ENCODE peak calls at places on chromosomes 2 and 18, in four cellular contexts. N, T, E and P are unnamed samples.

GRCh38 chr18:48152549-48152948 is 222.1 kb upstream of the SMAD2 start:
- DNase-seq in E (no peak), N (no peak), T (no peak), P (no peak)

GRCh38 chr18:76977108-76977621 is 154.8 kb downstream of the ZNF236 start:
- DNase-seq in E (no peak), N (no peak), T (no peak), P (peak; percentile 20)

GRCh38 chr2:109703076-109703475 is 88.9 kb downstream of the SOWAHC start:
- DNase-seq in E (no peak), T (no peak), N (no peak), P (no peak)

GRCh38 chr2:1294882-1295281 is 118.4 kb upstream of the TPO start:
- DNase-seq in E (no peak), N (no peak), T (no peak), P (no peak)

GRCh38 chr2:103734911-103735310 is 973.1 kb downstream of the TMEM182 start:
- DNase-seq in T (no peak), N (peak; percentile 52), E (no peak), P (peak; percentile 56)

GRCh38 chr2:181680055-181680936 is at the start of gene NEUROD1:
- DNase-seq in E (peak; percentile 63), T (no peak), N (peak; percentile 62), P (peak; percentile 94)

GRCh38 chr2:18178736-18179349 is 300.4 kb downstream of the KCNS3 start:
- DNase-seq in E (peak; percentile 7), N (peak; percentile 74), T (peak; percentile 38), P (peak; percentile 42)

GRCh38 chr2:85409719-85410583 is at the start of gene CAPG:
- DNase-seq in N (peak; percentile 59), T (no peak), E (no peak), P (peak; percentile 68)

GRCh38 chr18:26549103-26549485 is 741 bp upstream of the KCTD1 start:
- DNase-seq in T (peak; percentile 31), N (peak; percentile 73), E (no peak), P (no peak)

GRCh38 chr2:88549616-88550292 is 77.5 kb downstream of the EIF2AK3 start:
- DNase-seq in N (peak; percentile 94), E (peak; percentile 43), T (no peak), P (peak; percentile 72)

GRCh38 chr18:24492445-24492844 is 32.0 kb downstream of the HRH4 start:
- DNase-seq in N (no peak), T (no peak), E (no peak), P (no peak)

GRCh38 chr2:202774104-202774503 is 97.5 kb downstream of the ICA1L start:
- DNase-seq in N (no peak), E (no peak), T (no peak), P (no peak)

DNA sequence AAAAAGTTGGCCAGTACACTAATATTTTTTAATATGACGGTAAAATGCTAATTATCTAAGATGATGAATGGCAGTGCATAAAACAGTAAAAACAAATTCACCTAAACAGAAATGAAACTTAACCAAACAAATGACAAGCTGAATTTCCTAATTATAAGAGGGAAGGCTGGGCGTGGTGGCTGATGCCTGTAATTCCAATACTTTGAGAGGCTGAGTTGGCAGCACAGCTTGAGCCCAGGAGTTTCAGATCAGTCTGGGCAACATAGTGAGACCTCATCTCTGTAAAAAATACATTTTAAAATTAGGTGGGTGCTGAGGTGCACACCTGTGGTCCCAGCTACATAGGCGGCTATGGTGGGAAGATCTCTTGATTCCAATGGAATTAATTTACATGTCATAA is 120.1 kb downstream of the USP34 start:
- DNase-seq in N (no peak), T (no peak), E (no peak), P (no peak)
- H2AK5ac ChIP-seq in N (no peak overlapping the region), T (no peak overlapping the region), E (no peak overlapping the region), P (no peak overlapping the region)

DNA sequence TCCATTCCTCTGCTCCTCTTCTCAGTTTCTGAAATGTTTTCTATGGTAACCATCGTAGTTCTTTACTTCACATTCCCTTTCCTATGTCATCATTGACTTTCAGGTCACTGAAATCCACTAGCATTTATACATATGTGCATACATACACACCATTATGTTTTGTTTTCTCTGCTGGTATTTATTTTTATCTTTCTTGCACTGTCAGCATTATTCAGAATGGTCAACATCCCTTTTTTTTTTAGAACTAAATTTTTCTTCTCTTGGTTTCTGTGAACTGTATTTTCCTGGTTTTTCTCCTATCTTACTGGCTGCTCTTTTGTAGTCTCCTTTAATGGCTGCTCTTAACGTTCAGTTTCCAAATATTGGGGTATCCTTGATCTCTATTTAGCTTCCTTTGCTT is 33.3 kb downstream of the ITGAV start:
- DNase-seq in E (no peak), N (no peak), T (no peak), P (no peak)
- H3K23ac ChIP-seq in E (no peak overlapping the region), N (no peak overlapping the region), T (no peak overlapping the region), P (no peak overlapping the region)

DNA sequence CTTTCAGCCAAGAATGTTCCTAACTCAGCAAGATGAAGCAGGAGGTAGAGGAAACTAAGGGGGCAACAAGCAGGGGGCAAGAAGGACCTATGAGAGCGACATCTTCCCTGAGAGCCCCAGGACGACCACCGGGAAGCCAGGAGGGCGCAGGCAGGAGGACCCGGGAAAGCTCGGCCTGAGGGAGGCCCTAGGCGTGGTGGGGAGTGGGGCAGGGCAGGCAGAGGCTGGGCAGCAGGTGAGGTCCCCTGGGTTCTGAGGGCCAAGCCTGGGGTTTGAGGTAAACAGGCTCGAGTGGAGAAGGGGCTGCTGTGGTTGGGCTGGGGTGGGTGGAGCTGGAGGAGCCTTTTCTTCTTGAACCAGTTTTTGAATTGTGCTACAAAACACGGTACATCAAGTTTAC is 1.3 kb upstream of the ALPI start:
- DNase-seq in N (no peak), T (no peak), E (no peak), P (no peak)
- H3K56ac ChIP-seq in N (no peak overlapping the region), T (no peak overlapping the region), E (no peak overlapping the region), P (no peak overlapping the region)

GRCh38 chr18:78512080-78512601 is 467.5 kb upstream of the SALL3 start:
- DNase-seq in E (no peak), N (no peak), T (no peak), P (no peak)

GRCh38 chr18:78507217-78507616 is 472.4 kb upstream of the SALL3 start:
- DNase-seq in E (no peak), T (no peak), N (no peak), P (no peak)

GRCh38 chr18:78510636-78511035 is 469.0 kb upstream of the SALL3 start:
- DNase-seq in E (no peak), N (no peak), T (no peak), P (no peak)

GRCh38 chr18:78514910-78515670 is 464.5 kb upstream of the SALL3 start:
- DNase-seq in T (no peak), N (no peak), E (no peak), P (no peak)

DNA sequence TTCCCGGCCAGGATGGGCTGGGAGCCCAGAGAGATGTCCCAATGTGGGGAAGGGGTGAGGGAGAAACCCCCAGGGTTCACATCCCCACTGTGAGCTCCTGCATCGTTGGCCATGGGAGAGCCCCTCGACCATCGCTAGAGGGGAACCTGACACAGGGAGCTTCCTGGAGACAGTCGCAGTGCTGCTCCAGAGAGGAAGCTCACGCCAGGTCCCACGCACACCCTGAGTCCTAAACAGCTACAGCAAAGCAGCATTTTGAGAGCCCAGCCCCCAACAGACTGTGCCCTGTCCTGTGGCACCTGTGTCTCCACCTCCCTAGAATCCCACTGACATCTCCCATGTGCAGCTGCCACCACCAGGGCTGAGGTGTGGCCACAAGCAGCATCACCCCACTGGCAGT is 468.0 kb upstream of the SALL3 start:
- DNase-seq in N (no peak), E (no peak), T (no peak), P (no peak)
- H2AK5ac ChIP-seq in N (no peak overlapping the region), E (no peak overlapping the region), T (no peak overlapping the region), P (no peak overlapping the region)

DNA sequence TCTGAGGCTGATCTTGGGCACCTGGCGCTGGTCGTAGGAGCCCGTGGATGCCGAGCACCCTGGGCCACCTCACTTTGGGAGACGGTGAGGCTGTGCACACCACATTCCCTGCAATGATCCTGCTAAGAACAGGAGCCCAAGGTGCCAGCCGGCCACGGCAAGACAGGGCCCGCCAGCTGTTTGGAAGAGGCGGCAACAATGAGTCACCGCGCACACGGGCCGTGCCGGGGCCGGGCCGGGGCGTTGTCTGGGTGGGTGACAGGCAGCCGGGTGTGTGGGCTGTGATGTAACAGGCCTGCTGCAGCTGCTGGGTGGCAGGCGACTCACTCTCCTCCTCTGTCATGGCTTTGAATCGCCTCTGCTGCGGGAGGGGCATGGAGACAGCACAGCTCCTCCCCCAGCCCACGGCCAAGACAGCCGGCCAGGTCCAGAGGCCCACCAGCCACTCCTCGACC is 49.7 kb upstream of the ODC1 start:
- DNase-seq in N (peak; percentile 58), E (no peak), T (peak; percentile 83), P (no peak)
- H3K23ac ChIP-seq in N (no peak overlapping the region), E (no peak overlapping the region), T (no peak overlapping the region), P (no peak overlapping the region)

GRCh38 chr2:171615071-171615470 is 72.2 kb upstream of the DYNC1I2 start:
- DNase-seq in T (peak; percentile 27), E (no peak), N (no peak), P (no peak)
- H3K56ac ChIP-seq in T (no peak overlapping the region), E (no peak overlapping the region), N (no peak overlapping the region), P (no peak overlapping the region)

GRCh38 chr2:128249555-128249954 is 69.1 kb downstream of the HS6ST1 start:
- DNase-seq in E (no peak), T (no peak), N (no peak), P (no peak)
- H2AK5ac ChIP-seq in E (no peak overlapping the region), T (no peak overlapping the region), N (no peak overlapping the region), P (no peak overlapping the region)

GRCh38 chr2:23402205-23402740 is 17.3 kb downstream of the KLHL29 start:
- DNase-seq in E (no peak), N (no peak), T (no peak), P (no peak)
- H3K23ac ChIP-seq in E (no peak overlapping the region), N (no peak overlapping the region), T (no peak overlapping the region), P (no peak overlapping the region)

DNA sequence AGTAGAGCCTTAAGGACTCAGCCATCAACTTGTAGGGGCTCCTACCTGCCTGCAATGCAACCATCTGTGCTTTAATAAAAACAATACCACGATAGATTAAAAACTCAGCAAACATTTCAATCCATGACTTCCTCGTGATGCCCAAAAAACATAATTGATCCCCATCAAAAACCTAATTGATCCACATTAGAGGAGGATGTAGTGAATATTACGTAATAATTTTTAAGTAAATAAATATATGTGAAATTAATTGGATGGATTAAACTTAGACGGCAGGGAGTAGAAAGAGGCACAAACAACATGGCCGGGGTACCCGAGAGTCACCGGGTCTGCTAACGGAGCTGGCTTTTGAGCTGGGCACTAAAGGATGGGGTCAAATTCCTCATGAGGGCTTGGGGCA is 87.3 kb downstream of the ARL4C start:
- DNase-seq in E (no peak), N (no peak), T (no peak), P (no peak)
- H3K56ac ChIP-seq in E (no peak overlapping the region), N (no peak overlapping the region), T (no peak overlapping the region), P (no peak overlapping the region)